ENCODE peak calls at places on chromosomes 3 and 15, in four cellular contexts. One of them, this sample, is unnamed.
A peak's percentile ranks its signal among the peaks of the same experiment; 100 is the strongest.

GRCh38 chr15:75533945-75534344 is 45.2 kb downstream of the PTPN9 start:
- DNase-seq in H9: no peak
- DNase-seq in keratinocyte: no peak
- DNase-seq in stomach: no peak
- DNase-seq in this sample: no peak

GRCh38 chr3:194760740-194761139 is 75.1 kb downstream of the FAM43A start:
- DNase-seq in H9: no peak
- DNase-seq in keratinocyte: no peak
- DNase-seq in stomach: no peak
- DNase-seq in this sample: no peak

GRCh38 chr3:143252931-143253330 is 133.4 kb downstream of the CHST2 start:
- DNase-seq in H9: no peak
- DNase-seq in keratinocyte: no peak
- DNase-seq in stomach: no peak
- DNase-seq in this sample: no peak

GRCh38 chr15:78565951-78566774 is 843 bp downstream of the CHRNA5 start:
- DNase-seq in H9: peak; percentile 40
- DNase-seq in keratinocyte: no peak
- DNase-seq in stomach: no peak
- DNase-seq in this sample: no peak

GRCh38 chr3:50154840-50155490 is at the start of gene SEMA3F:
- DNase-seq in H9: peak; percentile 68
- DNase-seq in keratinocyte: no peak
- DNase-seq in stomach: peak; percentile 83
- DNase-seq in this sample: peak; percentile 73

GRCh38 chr15:88243895-88244787 is 12.4 kb downstream of the NTRK3 start:
- DNase-seq in H9: peak; percentile 54
- DNase-seq in keratinocyte: no peak
- DNase-seq in stomach: no peak
- DNase-seq in this sample: no peak

GRCh38 chr3:46661776-46662766 is 31.4 kb downstream of the ALS2CL start:
- DNase-seq in H9: peak; percentile 46
- DNase-seq in keratinocyte: no peak
- DNase-seq in stomach: no peak
- DNase-seq in this sample: no peak

GRCh38 chr3:171841620-171842000 is 1.5 kb upstream of the TMEM212 start:
- DNase-seq in H9: no peak
- DNase-seq in keratinocyte: no peak
- DNase-seq in stomach: no peak
- DNase-seq in this sample: no peak

GRCh38 chr3:146166450-146167222 is 5.7 kb upstream of the PLOD2 start:
- DNase-seq in H9: no peak
- DNase-seq in keratinocyte: peak; percentile 68
- DNase-seq in stomach: no peak
- DNase-seq in this sample: no peak

GRCh38 chr3:182618085-182618732 is 175.1 kb upstream of the ATP11B start:
- DNase-seq in H9: no peak
- DNase-seq in keratinocyte: no peak
- DNase-seq in stomach: no peak
- DNase-seq in this sample: no peak

GRCh38 chr3:140494970-140495369 is 182.9 kb upstream of the TRIM42 start:
- DNase-seq in H9: no peak
- DNase-seq in keratinocyte: no peak
- DNase-seq in stomach: no peak
- DNase-seq in this sample: no peak

GRCh38 chr3:140499114-140499757 is 178.6 kb upstream of the TRIM42 start:
- DNase-seq in H9: no peak
- DNase-seq in keratinocyte: peak; percentile 9
- DNase-seq in stomach: no peak
- DNase-seq in this sample: no peak

GRCh38 chr3:140497331-140497730 is 180.5 kb upstream of the TRIM42 start:
- DNase-seq in H9: no peak
- DNase-seq in keratinocyte: no peak
- DNase-seq in stomach: no peak
- DNase-seq in this sample: no peak

GRCh38 chr3:140487566-140487965 is 190.3 kb upstream of the TRIM42 start:
- DNase-seq in H9: no peak
- DNase-seq in keratinocyte: no peak
- DNase-seq in stomach: no peak
- DNase-seq in this sample: no peak

GRCh38 chr3:140493271-140493670 is 184.6 kb upstream of the TRIM42 start:
- DNase-seq in H9: no peak
- DNase-seq in keratinocyte: no peak
- DNase-seq in stomach: no peak
- DNase-seq in this sample: no peak
- H3K27ac ChIP-seq in H9: no peak overlapping the region
- H3K27ac ChIP-seq in keratinocyte: no peak overlapping the region
- H3K27ac ChIP-seq in stomach: no peak overlapping the region
- H3K27ac ChIP-seq in this sample: no peak overlapping the region

GRCh38 chr15:101320501-101321052 is 25.5 kb upstream of the SNRPA1 start:
- DNase-seq in H9: peak; percentile 78
- DNase-seq in keratinocyte: no peak
- DNase-seq in stomach: peak; percentile 40
- DNase-seq in this sample: peak; percentile 63
- TF ChIP-seq CTCF in H9: peak; percentile 79
- TF ChIP-seq CTCF in keratinocyte: no peak
- TF ChIP-seq CTCF in stomach: no peak
- TF ChIP-seq CTCF in this sample: peak; percentile 57

DNA sequence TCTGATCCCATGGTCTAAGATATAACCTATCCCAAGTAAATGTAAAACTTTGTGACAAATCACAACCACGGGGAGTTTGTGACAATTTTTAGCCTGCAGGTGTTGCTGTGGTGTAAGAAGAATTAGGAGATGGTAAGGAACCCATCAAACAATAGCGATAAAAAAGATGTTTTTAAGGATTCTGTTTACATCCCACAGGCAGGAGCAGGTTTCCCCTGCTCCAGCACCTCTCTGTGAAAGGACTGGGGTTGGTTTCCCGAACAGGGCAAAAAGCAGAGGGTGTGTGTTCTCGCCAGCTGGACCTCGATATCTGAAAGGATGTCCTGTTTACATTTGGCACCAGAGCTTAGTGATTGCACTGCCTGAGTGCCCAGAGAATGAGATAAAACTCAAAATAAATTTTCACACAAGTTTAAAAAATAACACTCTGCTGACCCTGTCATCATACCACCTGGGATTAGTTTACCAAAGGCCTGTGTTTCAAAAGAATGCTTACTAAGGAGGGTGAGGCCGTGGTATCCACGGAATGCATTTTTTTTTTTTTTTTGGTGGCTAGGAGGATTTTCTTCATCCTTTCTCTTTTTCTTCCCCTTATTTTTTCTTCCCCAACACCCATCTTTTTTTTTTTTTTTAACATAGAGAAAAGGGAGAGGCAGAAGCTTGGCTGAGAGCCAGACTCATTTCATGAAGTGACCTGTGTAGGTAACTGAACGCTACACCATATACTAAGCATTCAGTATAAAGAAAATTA is 151.8 kb upstream of the DPH6 start:
- DNase-seq in H9: no peak
- DNase-seq in keratinocyte: no peak
- DNase-seq in stomach: no peak
- DNase-seq in this sample: no peak
- H3K27ac ChIP-seq in H9: peak overlapping the region; percentile 1
- H3K27ac ChIP-seq in keratinocyte: peak overlapping the region; percentile 29
- H3K27ac ChIP-seq in stomach: no peak overlapping the region
- H3K27ac ChIP-seq in this sample: no peak overlapping the region

DNA sequence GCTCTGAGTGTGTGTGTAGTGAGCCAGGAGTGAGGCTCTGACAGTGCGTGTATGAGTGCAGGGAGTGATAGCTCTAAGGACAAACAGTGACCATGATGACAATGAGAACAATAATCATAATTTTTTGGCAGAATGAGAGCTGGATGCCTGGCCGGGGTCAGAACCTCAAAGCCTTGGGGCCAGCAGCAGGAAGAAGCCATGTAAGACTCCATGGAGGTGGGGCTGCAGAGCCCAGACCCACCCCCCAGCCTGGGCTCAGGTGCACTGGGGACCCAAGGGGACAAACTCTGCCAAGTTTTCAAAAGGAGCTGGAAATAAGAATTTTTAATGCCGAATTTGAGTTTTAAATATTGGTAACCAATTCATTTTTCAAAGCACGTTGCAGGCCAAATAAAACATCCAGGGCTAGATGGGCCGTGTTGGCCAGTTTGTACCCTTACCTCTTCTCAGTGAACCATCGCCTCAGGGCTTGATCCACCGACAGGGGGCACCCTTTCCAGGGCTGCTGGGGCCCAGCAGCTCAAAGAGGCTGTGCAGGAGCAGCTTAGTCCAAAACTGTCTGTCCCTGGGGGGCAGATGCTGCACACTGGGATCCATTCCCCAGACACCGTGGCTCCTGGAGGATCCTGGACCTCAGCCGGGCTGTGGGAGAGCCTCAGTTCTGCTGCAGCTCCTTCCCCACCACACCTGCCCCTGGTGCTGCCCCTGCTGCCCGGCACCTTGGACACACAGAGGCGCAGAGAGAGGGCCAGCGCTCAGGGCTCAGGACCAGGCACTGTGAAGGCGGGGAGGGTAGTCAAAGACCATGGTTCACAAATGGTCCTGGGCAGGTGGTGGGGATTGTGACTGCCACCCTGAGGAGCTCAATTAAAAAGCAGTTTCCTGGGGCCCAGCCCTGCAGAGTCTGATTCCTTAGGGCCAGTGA is 86.1 kb upstream of the PRR20G start:
- DNase-seq in H9: peak; percentile 72
- DNase-seq in keratinocyte: no peak
- DNase-seq in stomach: peak; percentile 37
- DNase-seq in this sample: no peak
- TF ChIP-seq CTCF in H9: peak; percentile 87
- TF ChIP-seq CTCF in keratinocyte: peak; percentile 51
- TF ChIP-seq CTCF in stomach: no peak
- TF ChIP-seq CTCF in this sample: no peak